ENCODE peak calls at places on chromosomes 4 and X, in six cellular contexts. J is NCI-H2081; L is activated CD4-positive, CD25-positive, alpha-beta regulatory T cell treated with anti-CD3 and anti-CD28 coated beads, Interleukin-2, amount 50 U/mL, for 16 hours; G is neural progenitor cell; Q is stimulated activated CD8-positive, alpha-beta memory T cell treated with anti-CD3 and anti-CD28 coated beads, Interleukin-7, amount 100 ng/mL, for 24 hours; I is A172. B is an unnamed sample.

GRCh38 chrX:57741107-57741506 is 61.0 kb upstream of the NLRP2B start:
- DNase-seq in J (no peak), Q (no peak), L (no peak), I (no peak), G (no peak), B (no peak)

GRCh38 chrX:24877854-24878650 is 137.7 kb downstream of the ARX start:
- DNase-seq in L (no peak), G (no peak), J (peak), I (no peak), Q (no peak), B (no peak)

GRCh38 chrX:153851981-153852380 is 21.6 kb upstream of the PDZD4 start:
- DNase-seq in J (no peak), L (no peak), I (no peak), Q (no peak), G (no peak), B (no peak)

GRCh38 chrX:149871940-149872339 is 9.0 kb upstream of the MAGEA8 start:
- DNase-seq in L (peak), I (peak), G (peak), Q (peak), J (no peak), B (no peak)

GRCh38 chr4:114108869-114109268 is 129.4 kb upstream of the ARSJ start:
- DNase-seq in G (no peak), L (no peak), Q (no peak), I (peak), J (peak), B (no peak)

GRCh38 chr4:26173619-26174018 is 147.2 kb upstream of the RBPJ start:
- DNase-seq in Q (no peak), G (no peak), J (no peak), L (no peak), I (no peak), B (no peak)

GRCh38 chr4:61572160-61572559 is 372.0 kb downstream of the ADGRL3 start:
- DNase-seq in G (no peak), I (peak), Q (no peak), J (no peak), L (no peak), B (no peak)

GRCh38 chr4:174461438-174462106 is 60.7 kb downstream of the HPGD start:
- DNase-seq in I (no peak), Q (no peak), J (no peak), L (no peak), G (no peak), B (no peak)

GRCh38 chr4:100289530-100289888 is 99.2 kb upstream of the DDIT4L start:
- DNase-seq in L (no peak), I (peak), Q (no peak), G (no peak), J (no peak), B (no peak)

GRCh38 chr4:169663894-169664293 is 43.5 kb downstream of the CLCN3 start:
- DNase-seq in G (peak), J (no peak), I (peak), Q (no peak), L (no peak), B (peak)

GRCh38 chr4:2330119-2331042 is 68.5 kb upstream of the MXD4 start:
- DNase-seq in Q (no peak), L (no peak), G (no peak), J (no peak), I (peak), B (no peak)

GRCh38 chr4:17595471-17596005 is 18.5 kb downstream of the LAP3 start:
- DNase-seq in I (no peak), J (no peak), G (no peak), L (no peak), Q (no peak), B (no peak)

GRCh38 chrX:70476934-70477733 is 32.5 kb downstream of the DLG3 start:
- DNase-seq in L (no peak), J (peak), I (peak), Q (no peak), G (peak), B (no peak)

GRCh38 chrX:14504960-14505538 is 24.3 kb upstream of the GLRA2 start:
- DNase-seq in G (no peak), L (no peak), I (no peak), Q (no peak), J (no peak), B (no peak)

GRCh38 chr4:152316969-152317368 is 218.9 kb downstream of the FBXW7 start:
- DNase-seq in I (no peak), L (no peak), Q (no peak), G (no peak), J (no peak), B (no peak)

GRCh38 chr4:86359944-86360478 is at the start of gene MAPK10:
- DNase-seq in J (peak), Q (no peak), G (peak), L (no peak), I (peak), B (peak)